ENCODE peak calls at places on chromosomes 13 and 19, in six cellular contexts. One of them, this sample, is unnamed.

GRCh38 chr13:112255550-112256120 is 120.5 kb upstream of the SPACA7 start:
- DNase-seq in transverse colon: no peak
- DNase-seq in thyroid gland: no peak
- DNase-seq in tibial nerve: no peak
- DNase-seq in K562: no peak
- DNase-seq in tibial artery: no peak
- DNase-seq in this sample: no peak

GRCh38 chr13:44523176-44524017 is 52.7 kb downstream of the TSC22D1 start:
- DNase-seq in thyroid gland: peak; percentile 17
- DNase-seq in tibial artery: no peak
- DNase-seq in K562: no peak
- DNase-seq in transverse colon: no peak
- DNase-seq in tibial nerve: no peak
- DNase-seq in this sample: peak; percentile 20

GRCh38 chr13:97892717-97893116 is 60.8 kb upstream of the IPO5 start:
- DNase-seq in tibial artery: no peak
- DNase-seq in tibial nerve: no peak
- DNase-seq in K562: no peak
- DNase-seq in transverse colon: no peak
- DNase-seq in thyroid gland: no peak
- DNase-seq in this sample: no peak

GRCh38 chr19:10797078-10797477 is 38.9 kb downstream of the TMED1 start:
- DNase-seq in tibial nerve: no peak
- DNase-seq in transverse colon: no peak
- DNase-seq in tibial artery: no peak
- DNase-seq in thyroid gland: no peak
- DNase-seq in K562: no peak
- DNase-seq in this sample: no peak

GRCh38 chr19:44356383-44357111 is at the start of gene ZNF112:
- DNase-seq in tibial nerve: peak; percentile 54
- DNase-seq in tibial artery: peak; percentile 93
- DNase-seq in thyroid gland: peak; percentile 91
- DNase-seq in K562: peak; percentile 51
- DNase-seq in transverse colon: peak; percentile 90
- DNase-seq in this sample: peak; percentile 96

GRCh38 chr19:35120492-35120891 is 4.9 kb downstream of the FXYD3 start:
- DNase-seq in transverse colon: no peak
- DNase-seq in tibial artery: no peak
- DNase-seq in K562: no peak
- DNase-seq in tibial nerve: no peak
- DNase-seq in thyroid gland: no peak
- DNase-seq in this sample: peak; percentile 53

GRCh38 chr13:67052550-67053237 is 177.4 kb downstream of the PCDH9 start:
- DNase-seq in tibial nerve: no peak
- DNase-seq in K562: no peak
- DNase-seq in tibial artery: no peak
- DNase-seq in transverse colon: no peak
- DNase-seq in thyroid gland: no peak
- DNase-seq in this sample: no peak

GRCh38 chr19:28563964-28564914 is 648.7 kb downstream of the UQCRFS1 start:
- DNase-seq in thyroid gland: no peak
- DNase-seq in transverse colon: no peak
- DNase-seq in K562: no peak
- DNase-seq in tibial nerve: no peak
- DNase-seq in tibial artery: no peak
- DNase-seq in this sample: no peak

GRCh38 chr19:45250832-45251451 is at the start of gene MARK4:
- DNase-seq in tibial nerve: no peak
- DNase-seq in thyroid gland: peak; percentile 44
- DNase-seq in K562: peak; percentile 96
- DNase-seq in transverse colon: peak; percentile 49
- DNase-seq in tibial artery: peak; percentile 70
- DNase-seq in this sample: peak; percentile 45

GRCh38 chr13:99657848-99658265 is 156.6 kb downstream of the TM9SF2 start:
- DNase-seq in K562: no peak
- DNase-seq in transverse colon: no peak
- DNase-seq in tibial artery: peak; percentile 69
- DNase-seq in thyroid gland: peak; percentile 14
- DNase-seq in tibial nerve: no peak
- DNase-seq in this sample: peak; percentile 52

GRCh38 chr13:36965767-36966166 is 33.4 kb downstream of the ALG5 start:
- DNase-seq in tibial artery: no peak
- DNase-seq in thyroid gland: no peak
- DNase-seq in tibial nerve: no peak
- DNase-seq in K562: no peak
- DNase-seq in transverse colon: no peak
- DNase-seq in this sample: no peak

GRCh38 chr19:2550431-2551171 is 74.7 kb downstream of the GADD45B start:
- DNase-seq in K562: no peak
- DNase-seq in thyroid gland: no peak
- DNase-seq in transverse colon: no peak
- DNase-seq in tibial nerve: no peak
- DNase-seq in tibial artery: no peak
- DNase-seq in this sample: no peak

GRCh38 chr19:18110833-18111232 is 13.3 kb downstream of the MAST3 start:
- DNase-seq in tibial nerve: no peak
- DNase-seq in thyroid gland: no peak
- DNase-seq in K562: no peak
- DNase-seq in transverse colon: peak; percentile 80
- DNase-seq in tibial artery: no peak
- DNase-seq in this sample: peak; percentile 91

GRCh38 chr13:95784891-95785290 is 108.0 kb downstream of the DNAJC3 start:
- DNase-seq in tibial artery: no peak
- DNase-seq in tibial nerve: no peak
- DNase-seq in transverse colon: no peak
- DNase-seq in thyroid gland: no peak
- DNase-seq in K562: no peak
- DNase-seq in this sample: no peak

GRCh38 chr13:97798171-97798821 is 155.2 kb upstream of the IPO5 start:
- DNase-seq in thyroid gland: no peak
- DNase-seq in tibial nerve: no peak
- DNase-seq in tibial artery: no peak
- DNase-seq in K562: no peak
- DNase-seq in transverse colon: no peak
- DNase-seq in this sample: no peak

GRCh38 chr13:109922518-109922917 is 136.1 kb upstream of the IRS2 start:
- DNase-seq in thyroid gland: no peak
- DNase-seq in tibial nerve: no peak
- DNase-seq in tibial artery: no peak
- DNase-seq in transverse colon: no peak
- DNase-seq in K562: no peak
- DNase-seq in this sample: no peak

GRCh38 chr19:3024509-3024869 is 4.6 kb downstream of the TLE2 start:
- DNase-seq in thyroid gland: no peak
- DNase-seq in K562: peak; percentile 13
- DNase-seq in tibial artery: no peak
- DNase-seq in transverse colon: no peak
- DNase-seq in tibial nerve: no peak
- DNase-seq in this sample: no peak

GRCh38 chr19:13839193-13839937 is 37.6 kb upstream of the NANOS3 start:
- DNase-seq in thyroid gland: peak; percentile 87
- DNase-seq in tibial artery: peak; percentile 96
- DNase-seq in tibial nerve: peak; percentile 84
- DNase-seq in K562: peak; percentile 71
- DNase-seq in transverse colon: peak; percentile 88
- DNase-seq in this sample: peak; percentile 62

GRCh38 chr13:37357548-37357947 is 241.0 kb downstream of the POSTN start:
- DNase-seq in tibial nerve: no peak
- DNase-seq in transverse colon: no peak
- DNase-seq in K562: no peak
- DNase-seq in thyroid gland: no peak
- DNase-seq in tibial artery: no peak
- DNase-seq in this sample: no peak

GRCh38 chr19:18428837-18429674 is 8.9 kb downstream of the ISYNA1 start:
- DNase-seq in transverse colon: peak; percentile 77
- DNase-seq in K562: peak; percentile 85
- DNase-seq in thyroid gland: peak; percentile 64
- DNase-seq in tibial nerve: no peak
- DNase-seq in tibial artery: peak; percentile 87
- DNase-seq in this sample: peak; percentile 67

GRCh38 chr19:52535831-52536800 is 8.6 kb downstream of the ZNF808 start:
- DNase-seq in tibial nerve: peak; percentile 69
- DNase-seq in K562: no peak
- DNase-seq in thyroid gland: peak; percentile 95
- DNase-seq in transverse colon: peak; percentile 82
- DNase-seq in tibial artery: peak; percentile 93
- DNase-seq in this sample: peak; percentile 66

GRCh38 chr13:39655569-39656324 is at the start of gene COG6:
- DNase-seq in thyroid gland: peak; percentile 91
- DNase-seq in transverse colon: peak; percentile 94
- DNase-seq in tibial artery: peak; percentile 94
- DNase-seq in K562: peak; percentile 81
- DNase-seq in tibial nerve: peak; percentile 73
- DNase-seq in this sample: peak; percentile 91

DNA sequence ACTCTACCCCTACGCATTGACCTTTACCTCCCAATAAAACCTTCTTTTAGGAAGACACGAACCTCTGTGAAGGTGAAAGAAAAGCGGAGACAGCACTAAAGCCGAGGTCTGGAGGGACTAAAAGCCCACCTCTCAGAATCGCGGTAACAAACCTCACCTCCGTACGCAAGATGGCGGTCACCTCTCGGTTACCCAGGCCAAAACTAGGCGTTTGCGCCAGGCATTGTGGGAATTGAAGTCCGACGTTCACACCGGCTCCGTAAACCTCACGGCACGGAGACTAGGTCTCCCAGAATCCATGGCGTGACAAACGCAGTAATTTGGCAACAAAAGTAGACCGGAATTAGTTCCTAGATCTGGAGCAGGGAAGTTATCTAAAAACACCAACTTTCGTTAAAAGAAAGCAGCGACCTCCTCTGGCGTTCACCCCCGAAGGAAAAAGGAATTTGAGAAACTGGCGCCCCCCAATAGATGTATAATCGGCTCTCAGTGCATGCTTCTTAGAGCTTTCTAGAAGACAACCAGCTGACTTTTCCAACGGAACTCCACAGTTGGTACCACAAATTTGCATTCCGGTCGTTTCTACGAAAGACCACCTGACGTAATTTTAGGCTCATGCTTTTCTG is at the start of gene N4BP2L2:
- DNase-seq in thyroid gland: peak; percentile 96
- DNase-seq in transverse colon: peak; percentile 94
- DNase-seq in tibial nerve: peak; percentile 88
- DNase-seq in tibial artery: peak; percentile 97
- DNase-seq in K562: peak; percentile 71
- DNase-seq in this sample: peak; percentile 93
- TF ChIP-seq CTCF in thyroid gland: peak; percentile 53
- TF ChIP-seq CTCF in transverse colon: no peak
- TF ChIP-seq CTCF in tibial nerve: peak; percentile 45
- TF ChIP-seq CTCF in tibial artery: peak; percentile 31
- TF ChIP-seq CTCF in K562: peak; percentile 58
- TF ChIP-seq CTCF in this sample: peak; percentile 38

DNA sequence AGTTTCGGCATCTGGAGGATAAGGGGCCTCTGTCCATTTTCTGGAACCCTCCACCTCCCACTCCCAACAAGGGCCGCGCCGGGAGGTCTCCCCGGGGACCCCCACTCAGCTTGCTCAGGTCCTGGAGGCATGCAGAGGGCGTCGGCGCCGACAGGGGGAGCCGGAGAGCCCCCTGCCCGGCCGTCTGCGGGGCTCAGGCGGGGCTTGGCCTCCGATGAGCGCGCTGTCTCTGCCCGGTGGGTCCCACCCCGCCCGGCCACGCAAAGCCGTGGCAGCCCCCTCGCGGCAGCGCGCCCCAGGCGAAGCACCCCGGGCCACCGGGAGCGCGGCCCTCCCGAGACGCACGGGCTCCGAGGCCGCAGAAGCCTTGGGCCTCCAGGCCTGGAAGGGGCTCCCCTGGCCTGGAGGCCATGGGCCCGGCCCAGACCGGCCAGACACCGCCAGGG is 149.7 kb upstream of the ZNF536 start:
- DNase-seq in thyroid gland: peak; percentile 37
- DNase-seq in tibial nerve: no peak
- DNase-seq in tibial artery: no peak
- DNase-seq in K562: peak; percentile 74
- DNase-seq in transverse colon: no peak
- DNase-seq in this sample: peak; percentile 35
- H3K36me3 ChIP-seq in thyroid gland: no peaks in the 10 kb centered on the region
- H3K36me3 ChIP-seq in tibial nerve: no peaks in the 10 kb centered on the region
- H3K36me3 ChIP-seq in tibial artery: no peaks in the 10 kb centered on the region
- H3K36me3 ChIP-seq in K562: no peaks in the 10 kb centered on the region
- H3K36me3 ChIP-seq in transverse colon: no peaks in the 10 kb centered on the region
- H3K36me3 ChIP-seq in this sample: no peaks in the 10 kb centered on the region

DNA sequence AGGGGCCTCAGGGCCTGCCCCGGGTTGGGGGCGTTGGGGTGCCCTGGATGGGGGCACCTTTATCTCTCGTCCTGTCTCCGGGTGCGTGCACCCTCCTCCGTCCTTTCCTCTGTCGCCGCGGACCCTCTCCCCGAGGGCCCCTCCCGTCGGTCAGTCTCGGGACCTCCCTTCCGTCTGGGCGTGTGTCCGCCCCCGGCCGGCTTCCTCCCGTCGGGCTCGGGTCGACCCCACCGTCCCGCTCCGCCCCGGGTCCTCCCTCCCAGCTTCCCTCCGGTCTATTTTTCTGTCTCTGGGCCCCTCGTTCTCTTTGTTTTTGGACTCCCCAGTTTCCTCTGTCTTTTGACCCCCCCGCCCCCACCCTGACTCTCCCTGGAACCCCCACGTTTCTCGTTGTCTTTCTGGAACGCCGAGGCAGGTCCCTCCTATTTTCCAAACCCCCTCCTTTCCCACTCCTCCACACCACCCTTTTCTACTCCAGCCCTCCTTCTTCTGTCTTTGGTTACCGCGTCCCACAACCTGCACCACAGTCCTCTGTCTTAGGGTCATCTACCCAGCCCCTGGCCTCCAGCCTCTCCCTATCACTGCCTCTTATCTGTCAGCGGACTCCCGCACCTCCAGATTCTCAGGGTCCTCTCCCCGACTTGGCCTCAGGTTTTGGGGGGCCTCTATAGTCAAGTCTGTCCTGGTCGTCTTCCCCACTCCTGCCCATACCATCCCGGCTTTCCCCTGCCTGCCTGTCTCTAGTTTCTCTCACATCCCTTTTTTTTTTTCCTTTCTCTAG is 757 bp downstream of the EGLN2 start:
- DNase-seq in transverse colon: no peak
- DNase-seq in tibial nerve: no peak
- DNase-seq in K562: no peak
- DNase-seq in thyroid gland: peak; percentile 48
- DNase-seq in tibial artery: no peak
- DNase-seq in this sample: peak; percentile 43
- H3K4me1 ChIP-seq in transverse colon: peaks cover 54% of the 10 kb centered on the region
- H3K4me1 ChIP-seq in tibial nerve: peaks cover 59% of the 10 kb centered on the region
- H3K4me1 ChIP-seq in K562: peaks cover 64% of the 10 kb centered on the region
- H3K4me1 ChIP-seq in thyroid gland: peaks cover 62% of the 10 kb centered on the region
- H3K4me1 ChIP-seq in tibial artery: no peaks in the 10 kb centered on the region
- H3K4me1 ChIP-seq in this sample: peaks cover 57% of the 10 kb centered on the region

GRCh38 chr19:38233740-38234251 is 9.8 kb upstream of the DPF1 start:
- DNase-seq in thyroid gland: peak; percentile 57
- DNase-seq in transverse colon: peak; percentile 88
- DNase-seq in tibial artery: peak; percentile 82
- DNase-seq in tibial nerve: peak; percentile 61
- DNase-seq in K562: peak; percentile 81
- DNase-seq in this sample: peak; percentile 83
- TF ChIP-seq CTCF in thyroid gland: peak; percentile 50
- TF ChIP-seq CTCF in transverse colon: peak; percentile 85
- TF ChIP-seq CTCF in tibial artery: peak; percentile 84
- TF ChIP-seq CTCF in tibial nerve: peak; percentile 71
- TF ChIP-seq CTCF in K562: peak; percentile 93
- TF ChIP-seq CTCF in this sample: peak; percentile 74

This sample was measured in body of pancreas.